ENCODE peak calls at places on chromosomes 12 and 14, in seven cellular contexts. L is nucleus accumbens; R is hypothalamus; X is amniotic stem cell; C is stimulated activated CD4-positive, alpha-beta T cell treated with anti-CD3 and anti-CD28 coated beads, Interleukin-15, amount 100 ng/mL, for 1 hour; Z is Right ventricle myocardium superior; W is activated naive CD8-positive, alpha-beta T cell treated with anti-CD3 and anti-CD28 coated beads, Interleukin-2, amount 50 U/mL, for 24 hours. E is an unnamed sample.

GRCh38 chr14:88750413-88750812 is 42.3 kb downstream of the EML5 start:
- DNase-seq in X (no peak), Z (no peak), W (no peak), C (no peak), L (no peak), R (no peak), E (no peak)

GRCh38 chr12:103905730-103906349 is 24.4 kb upstream of the HSP90B1 start:
- DNase-seq in C (no peak), Z (no peak), X (no peak), W (no peak), R (no peak), L (no peak), E (no peak)

GRCh38 chr12:98188649-98189048 is 326.7 kb upstream of the TMPO start:
- DNase-seq in Z (no peak), C (no peak), L (no peak), X (no peak), W (no peak), R (no peak), E (no peak)

GRCh38 chr12:26831959-26832816 is 806 bp downstream of the ITPR2 start:
- DNase-seq in R (peak; percentile 44), C (peak; percentile 39), X (peak; percentile 38), L (peak; percentile 38), W (peak; percentile 65), Z (peak; percentile 79), E (peak; percentile 48)

GRCh38 chr12:27109339-27110023 is 27.1 kb upstream of the C12orf71 start:
- DNase-seq in Z (no peak), L (no peak), R (no peak), W (no peak), X (no peak), C (no peak), E (no peak)

GRCh38 chr12:14845350-14845750 is 2.0 kb upstream of the ART4 start:
- DNase-seq in Z (no peak), W (peak; percentile 32), X (peak; percentile 22), L (peak; percentile 11), C (no peak), R (no peak), E (no peak)

GRCh38 chr12:123076604-123077297 is 74.1 kb downstream of the PITPNM2 start:
- DNase-seq in L (no peak), W (peak; percentile 56), R (no peak), C (no peak), Z (no peak), X (no peak), E (no peak)

GRCh38 chr12:49998453-49998852 is 25.7 kb downstream of the AQP6 start:
- DNase-seq in R (no peak), C (no peak), Z (no peak), W (no peak), L (no peak), X (no peak), E (no peak)

GRCh38 chr14:94180655-94181271 is 6.6 kb downstream of the PPP4R4 start:
- DNase-seq in L (no peak), R (no peak), W (no peak), Z (no peak), C (no peak), X (peak; percentile 10), E (no peak)

GRCh38 chr14:72824051-72824450 is 69.8 kb downstream of the DPF3 start:
- DNase-seq in C (no peak), X (no peak), W (no peak), L (no peak), R (no peak), Z (no peak), E (no peak)

GRCh38 chr14:100476012-100476822 is 111.0 kb downstream of the BEGAIN start:
- DNase-seq in X (peak; percentile 73), Z (no peak), L (no peak), W (no peak), R (no peak), C (no peak), E (no peak)

GRCh38 chr12:94779520-94779919 is 129.2 kb upstream of the TMCC3 start:
- DNase-seq in C (no peak), R (no peak), X (no peak), W (no peak), Z (no peak), L (no peak), E (no peak)

GRCh38 chr14:94016446-94016976 is 9.6 kb upstream of the OTUB2 start:
- DNase-seq in Z (no peak), X (no peak), L (no peak), C (no peak), W (no peak), R (no peak), E (no peak)

GRCh38 chr14:75050852-75051555 is at the start of gene MLH3:
- DNase-seq in X (peak; percentile 49), L (peak; percentile 79), Z (peak; percentile 92), W (peak; percentile 82), R (no peak), C (peak; percentile 72), E (peak; percentile 77)

GRCh38 chr12:98532687-98533304 is 17.4 kb downstream of the TMPO start:
- DNase-seq in X (no peak), Z (no peak), W (no peak), L (no peak), R (no peak), C (no peak), E (no peak)